ENCODE peak calls at places on chromosomes 5 and 9, in four cellular contexts. Z, A, M and T are unnamed samples.

GRCh38 chr9:93577045-93577939 is 908 bp downstream of the PHF2 start:
- DNase-seq in M (no peak), Z (peak), A (no peak), T (peak)

GRCh38 chr9:134301387-134302129 is 24.7 kb upstream of the RXRA start:
- DNase-seq in A (no peak), M (no peak), Z (peak), T (no peak)

GRCh38 chr9:134595014-134595413 is 46.6 kb upstream of the COL5A1 start:
- DNase-seq in M (no peak), Z (peak), A (no peak), T (no peak)

GRCh38 chr5:127572930-127573329 is 55.5 kb downstream of the PRRC1 start:
- DNase-seq in M (no peak), A (no peak), Z (no peak), T (no peak)

GRCh38 chr9:78118742-78119473 is 87.3 kb upstream of the GNAQ start:
- DNase-seq in Z (no peak), M (no peak), A (no peak), T (no peak)

GRCh38 chr5:37771731-37772130 is 68.1 kb downstream of the GDNF start:
- DNase-seq in M (no peak), A (no peak), Z (no peak), T (no peak)

GRCh38 chr5:142770650-142771609 is 753 bp downstream of the ARHGAP26 start:
- DNase-seq in Z (peak), M (peak), A (peak), T (peak)

GRCh38 chr5:3997670-3998069 is 402.0 kb downstream of the IRX1 start:
- DNase-seq in Z (no peak), M (no peak), A (no peak), T (no peak)

GRCh38 chr5:179509239-179509638 is 41.1 kb upstream of the RUFY1 start:
- DNase-seq in M (no peak), A (no peak), Z (no peak), T (no peak)